ENCODE peak calls at places on chromosomes 6 and 20, in eight cellular contexts. M, E, R, B, W, N, Q and S are unnamed samples.

GRCh38 chr6:5610640-5611039 is 349.3 kb downstream of the FARS2 start:
- DNase-seq in M (no peak), E (no peak), R (no peak), B (no peak), W (no peak), N (no peak), Q (no peak), S (no peak)

GRCh38 chr20:3000852-3001523 is 42.4 kb upstream of the GNRH2 start:
- DNase-seq in M (peak), E (no peak), R (peak), B (peak), W (peak), N (peak), Q (peak), S (peak)

GRCh38 chr20:25065044-25065624 is 7.2 kb upstream of the ACSS1 start:
- DNase-seq in M (no peak), E (no peak), R (no peak), B (no peak), W (no peak), N (no peak), Q (no peak), S (no peak)

GRCh38 chr6:69732640-69733039 is 64.2 kb downstream of the LMBRD1 start:
- DNase-seq in M (peak), E (no peak), R (peak), B (peak), W (peak), N (peak), Q (peak), S (no peak)

GRCh38 chr6:137188855-137189254 is 15.4 kb upstream of the IL22RA2 start:
- DNase-seq in M (peak), E (no peak), R (no peak), B (no peak), W (peak), N (peak), Q (no peak), S (no peak)

GRCh38 chr6:79570802-79571367 is 33.7 kb upstream of the LCA5 start:
- DNase-seq in M (peak), E (peak), R (peak), B (peak), W (peak), N (peak), Q (peak), S (no peak)

GRCh38 chr20:64113444-64113775 is 6.0 kb upstream of the NPBWR2 start:
- DNase-seq in M (no peak), E (no peak), R (no peak), B (no peak), W (no peak), N (no peak), Q (no peak), S (no peak)

GRCh38 chr6:65557224-65557623 is 149.8 kb downstream of the EYS start:
- DNase-seq in M (no peak), E (peak), R (no peak), B (no peak), W (no peak), N (no peak), Q (no peak), S (no peak)

GRCh38 chr20:51565741-51566140 is 23.2 kb upstream of the NFATC2 start:
- DNase-seq in M (no peak), E (no peak), R (no peak), B (peak), W (peak), N (no peak), Q (peak), S (no peak)

GRCh38 chr6:56595490-56596122 is 47.1 kb downstream of the DST start:
- DNase-seq in M (peak), E (no peak), R (peak), B (peak), W (peak), N (peak), Q (peak), S (no peak)

GRCh38 chr20:62950741-62951140 is 1.8 kb upstream of the SLC17A9 start:
- DNase-seq in M (no peak), E (no peak), R (no peak), B (no peak), W (no peak), N (no peak), Q (no peak), S (no peak)

GRCh38 chr6:136420853-136421252 is 129.4 kb downstream of the MAP7 start:
- DNase-seq in M (no peak), E (no peak), R (no peak), B (no peak), W (no peak), N (no peak), Q (no peak), S (no peak)

GRCh38 chr6:142592876-142593275 is 291.1 kb downstream of the ADGRG6 start:
- DNase-seq in M (no peak), E (no peak), R (no peak), B (no peak), W (peak), N (no peak), Q (no peak), S (no peak)

GRCh38 chr6:1620504-1621327 is 11.0 kb downstream of the FOXC1 start:
- DNase-seq in M (no peak), E (no peak), R (no peak), B (no peak), W (no peak), N (no peak), Q (no peak), S (no peak)

GRCh38 chr6:30555428-30556005 is 772 bp downstream of the GNL1 start:
- DNase-seq in M (peak), E (no peak), R (peak), B (peak), W (no peak), N (no peak), Q (peak), S (no peak)

GRCh38 chr6:25366785-25367657 is 87.8 kb downstream of the CARMIL1 start:
- DNase-seq in M (no peak), E (no peak), R (no peak), B (peak), W (no peak), N (no peak), Q (peak), S (no peak)

GRCh38 chr20:52484438-52484837 is 292.9 kb upstream of the ZFP64 start:
- DNase-seq in M (peak), E (no peak), R (no peak), B (no peak), W (peak), N (no peak), Q (peak), S (peak)

GRCh38 chr6:25172819-25173218 is 106.4 kb upstream of the CARMIL1 start:
- DNase-seq in M (peak), E (no peak), R (peak), B (peak), W (peak), N (peak), Q (peak), S (no peak)

GRCh38 chr6:81253821-81254220 is 498.7 kb downstream of the TENT5A start:
- DNase-seq in M (no peak), E (no peak), R (no peak), B (no peak), W (no peak), N (no peak), Q (no peak), S (no peak)

GRCh38 chr6:100343678-100344077 is 121.0 kb downstream of the SIM1 start:
- DNase-seq in M (peak), E (no peak), R (peak), B (peak), W (peak), N (no peak), Q (no peak), S (no peak)

GRCh38 chr6:53119772-53120409 is 28.8 kb downstream of the GCM1 start:
- DNase-seq in M (peak), E (no peak), R (peak), B (no peak), W (peak), N (peak), Q (peak), S (peak)

GRCh38 chr6:90940812-90941481 is 354.1 kb upstream of the MAP3K7 start:
- DNase-seq in M (peak), E (peak), R (peak), B (peak), W (peak), N (peak), Q (peak), S (peak)

GRCh38 chr6:25056130-25056529 is 120.4 kb upstream of the RIPOR2 start:
- DNase-seq in M (no peak), E (no peak), R (no peak), B (no peak), W (no peak), N (no peak), Q (no peak), S (no peak)

GRCh38 chr20:57493091-57493615 is 31.8 kb downstream of the CTCFL start:
- DNase-seq in M (no peak), E (no peak), R (no peak), B (no peak), W (no peak), N (no peak), Q (no peak), S (no peak)

GRCh38 chr20:35017099-35017835 is 61.6 kb downstream of the MYH7B start:
- DNase-seq in M (no peak), E (no peak), R (no peak), B (no peak), W (no peak), N (no peak), Q (no peak), S (no peak)